ENCODE peak calls at places on chromosomes 11 and 22, in nine cellular contexts. L is body of pancreas, O is A549, H is GM12891, J is heart left ventricle, V is Peyer's patch, D is adrenal gland, N is transverse colon, Z is K562. T is an unnamed sample.

GRCh38 chr11:63745304-63746170 is 23.0 kb downstream of the ZFTA start:
- DNase-seq in V (no peak), Z (no peak), N (no peak), J (no peak), O (no peak), D (no peak), H (no peak), L (no peak), T (no peak)

GRCh38 chr11:94017446-94017845 is 3.7 kb upstream of the HEPHL1 start:
- DNase-seq in Z (no peak), V (no peak), J (no peak), O (no peak), H (no peak), N (no peak), D (no peak), L (no peak), T (no peak)

GRCh38 chr22:49090853-49091135 is 736.9 kb downstream of the BRD1 start:
- DNase-seq in H (no peak), Z (no peak), N (no peak), V (no peak), O (no peak), J (no peak), D (no peak), L (no peak), T (no peak)

GRCh38 chr11:113162590-113162961 is 151.8 kb upstream of the TTC12 start:
- DNase-seq in V (no peak), D (no peak), L (no peak), Z (peak; percentile 12), N (no peak), O (no peak), J (no peak), H (no peak), T (no peak)

GRCh38 chr11:60915250-60915914 is 1.4 kb downstream of the TMEM109 start:
- DNase-seq in D (peak; percentile 74), N (peak; percentile 79), L (peak; percentile 68), H (peak; percentile 57), O (peak; percentile 60), V (peak; percentile 90), Z (no peak), J (peak; percentile 58), T (no peak)

GRCh38 chr22:19478466-19479357 is at the start of gene UFD1:
- DNase-seq in N (peak; percentile 86), D (peak; percentile 85), J (peak; percentile 87), H (peak; percentile 79), V (peak; percentile 64), O (peak; percentile 78), L (peak; percentile 92), Z (peak; percentile 99), T (peak; percentile 58)

GRCh38 chr11:122173587-122173986 is 57.6 kb upstream of the BLID start:
- DNase-seq in D (no peak), Z (no peak), N (no peak), J (no peak), H (no peak), L (no peak), V (no peak), O (no peak), T (no peak)

GRCh38 chr11:12376259-12376971 is 956 bp upstream of the PARVA start:
- DNase-seq in V (no peak), N (peak; percentile 27), J (peak; percentile 64), Z (no peak), D (peak; percentile 23), H (no peak), O (no peak), L (peak; percentile 94), T (no peak)

GRCh38 chr11:100991541-100991940 is 138.1 kb downstream of the PGR start:
- DNase-seq in L (no peak), V (no peak), Z (no peak), O (no peak), D (no peak), N (no peak), J (no peak), H (no peak), T (no peak)

GRCh38 chr11:70861534-70861933 is 390.8 kb downstream of the SHANK2 start:
- DNase-seq in V (no peak), Z (no peak), J (no peak), O (no peak), L (no peak), H (no peak), D (no peak), N (no peak), T (no peak)

GRCh38 chr11:94028436-94028835 is 7.3 kb downstream of the HEPHL1 start:
- DNase-seq in Z (no peak), D (no peak), L (no peak), N (no peak), H (no peak), J (no peak), O (peak; percentile 13), V (no peak), T (no peak)

GRCh38 chr11:102006835-102007566 is 40.2 kb upstream of the CFAP300 start:
- DNase-seq in Z (no peak), O (peak; percentile 68), H (no peak), V (no peak), N (peak; percentile 25), J (no peak), L (no peak), D (no peak), T (no peak)

GRCh38 chr22:34055525-34056200 is 135.4 kb upstream of the LARGE1 start:
- DNase-seq in L (peak; percentile 2), J (no peak), Z (peak; percentile 34), O (peak; percentile 39), N (no peak), D (no peak), V (no peak), H (no peak), T (peak; percentile 1)

GRCh38 chr22:38694049-38694448 is 6.7 kb downstream of the JOSD1 start:
- DNase-seq in N (peak; percentile 72), L (no peak), V (no peak), J (no peak), Z (no peak), H (no peak), O (no peak), D (no peak), T (no peak)

GRCh38 chr22:38698407-38699094 is 2.2 kb downstream of the JOSD1 start:
- DNase-seq in J (no peak), Z (no peak), V (no peak), N (no peak), D (no peak), L (no peak), O (no peak), H (no peak), T (no peak)

GRCh38 chr22:38696606-38697005 is 4.1 kb downstream of the JOSD1 start:
- DNase-seq in V (no peak), H (no peak), L (peak; percentile 25), Z (no peak), D (peak; percentile 76), O (peak; percentile 61), N (no peak), J (no peak), T (peak; percentile 56)

GRCh38 chr22:38697055-38697980 is 3.4 kb downstream of the JOSD1 start:
- DNase-seq in H (no peak), L (peak; percentile 46), N (no peak), J (no peak), V (no peak), Z (no peak), O (no peak), D (no peak), T (no peak)

GRCh38 chr22:38694945-38695344 is 5.8 kb downstream of the JOSD1 start:
- DNase-seq in H (no peak), D (no peak), L (no peak), Z (no peak), O (peak; percentile 52), N (no peak), J (no peak), V (no peak), T (no peak)
- TF ChIP-seq POLR2A in H (no peak), D (no peak), L (no peak), Z (no peak), O (no peak), N (peak; percentile 33), J (no peak), V (peak; percentile 34), T (no peak)

DNA sequence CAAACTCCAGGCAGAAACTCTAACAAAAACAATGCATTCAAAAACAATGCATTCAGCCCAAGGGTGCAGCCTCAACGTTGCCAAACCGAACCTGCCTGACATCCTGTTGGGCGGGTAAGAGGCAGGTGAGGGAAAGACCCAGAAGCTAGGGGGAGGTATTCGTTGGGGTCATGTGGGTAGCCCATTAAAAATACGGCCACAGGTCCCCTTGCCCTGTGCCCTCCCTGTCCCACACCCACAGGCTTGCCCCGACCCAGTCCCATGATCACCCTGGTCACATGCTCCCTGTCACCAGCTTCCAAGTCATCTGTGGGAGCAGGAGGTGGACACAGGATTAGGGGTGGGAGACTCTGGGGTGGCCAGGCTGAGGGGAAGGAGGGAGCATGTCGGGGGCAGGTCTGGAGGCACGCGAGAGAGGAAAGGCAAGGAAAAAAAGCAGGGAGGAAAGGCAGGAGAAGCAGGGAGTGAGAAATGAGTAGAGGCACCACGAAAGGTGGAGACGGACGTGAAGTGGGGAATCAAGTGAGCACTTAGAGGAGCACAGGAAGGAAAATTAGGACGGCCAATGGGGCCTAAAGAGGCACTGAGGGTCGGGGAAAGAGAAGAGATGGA is 683 bp downstream of the PLA2G6 start:
- DNase-seq in O (no peak), H (no peak), V (peak; percentile 23), J (peak; percentile 57), D (peak; percentile 81), N (peak; percentile 57), Z (peak; percentile 47), L (peak; percentile 37), T (no peak)
- TF ChIP-seq POLR2A in O (no peak), H (no peak), V (no peak), J (peak; percentile 9), D (peak; percentile 48), N (no peak), Z (peak; percentile 77), L (no peak), T (no peak)

GRCh38 chr22:17919276-17920144 is 104.9 kb downstream of the MICAL3 start:
- DNase-seq in J (peak; percentile 61), D (peak; percentile 50), O (no peak), H (no peak), V (no peak), N (no peak), L (no peak), Z (no peak), T (no peak)

GRCh38 chr22:17918840-17919239 is 105.5 kb downstream of the MICAL3 start:
- DNase-seq in J (no peak), V (no peak), Z (no peak), D (no peak), O (no peak), H (no peak), L (no peak), N (no peak), T (no peak)

GRCh38 chr22:17920992-17921650 is 103.2 kb downstream of the MICAL3 start:
- DNase-seq in J (no peak), O (no peak), N (no peak), D (no peak), V (no peak), Z (no peak), L (no peak), H (no peak), T (no peak)

GRCh38 chr22:17921871-17922821 is 102.2 kb downstream of the MICAL3 start:
- DNase-seq in N (peak; percentile 53), D (no peak), L (no peak), H (no peak), J (peak; percentile 63), V (no peak), Z (peak; percentile 99), O (no peak), T (no peak)

GRCh38 chr22:17920145-17920605 is 104.2 kb downstream of the MICAL3 start:
- DNase-seq in O (no peak), V (no peak), H (no peak), J (peak; percentile 83), D (peak; percentile 89), N (peak; percentile 79), L (peak; percentile 40), Z (peak; percentile 77), T (no peak)
- TF ChIP-seq POLR2A in O (no peak), V (no peak), H (no peak), J (no peak), D (peak; percentile 75), N (peak; percentile 42), L (no peak), Z (no peak), T (no peak)

GRCh38 chr11:66359662-66360087 is 11.9 kb downstream of the SLC29A2 start:
- DNase-seq in Z (peak; percentile 72), D (no peak), J (no peak), V (no peak), N (no peak), L (no peak), O (no peak), H (no peak), T (no peak)
- TF ChIP-seq POLR2A in Z (peak; percentile 57), D (no peak), J (no peak), V (no peak), N (no peak), L (no peak), O (no peak), H (no peak), T (no peak)

T was measured in H54.